ENCODE peak calls at places on chromosomes 7 and 10, in five cellular contexts. X is endodermal cell; Q is A673; C is CD4-positive, alpha-beta memory T cell; G is HL-60. W is an unnamed sample.

GRCh38 chr10:35497909-35498308 is 107.2 kb upstream of the GJD4 start:
- DNase-seq in Q (no peak), C (no peak), X (no peak), G (no peak), W (no peak)

GRCh38 chr7:5382281-5383041 is 41.2 kb downstream of the TNRC18 start:
- DNase-seq in Q (peak; percentile 92), G (no peak), C (no peak), X (peak; percentile 87), W (peak; percentile 91)

GRCh38 chr7:90563286-90563685 is 32.8 kb upstream of the CDK14 start:
- DNase-seq in X (no peak), G (no peak), C (no peak), Q (no peak), W (no peak)

GRCh38 chr10:118818621-118819221 is 64.0 kb upstream of the CACUL1 start:
- DNase-seq in G (no peak), X (no peak), C (no peak), Q (no peak), W (no peak)

GRCh38 chr7:149310990-149311573 is 49.1 kb downstream of the ZNF783 start:
- DNase-seq in Q (no peak), G (no peak), X (no peak), C (no peak), W (no peak)

GRCh38 chr10:34769941-34770340 is 45.2 kb downstream of the PARD3 start:
- DNase-seq in C (no peak), X (no peak), G (no peak), Q (no peak), W (no peak)

GRCh38 chr7:107029764-107030286 is 14.7 kb upstream of the PRKAR2B start:
- DNase-seq in X (no peak), Q (no peak), C (no peak), G (no peak), W (no peak)

GRCh38 chr7:29045258-29046095 is 87.3 kb upstream of the TRIL start:
- DNase-seq in C (no peak), G (no peak), X (no peak), Q (no peak), W (no peak)

GRCh38 chr10:95542330-95542729 is 18.8 kb downstream of the SORBS1 start:
- DNase-seq in Q (no peak), X (no peak), G (no peak), C (no peak), W (no peak)

GRCh38 chr7:151695856-151696555 is 176.3 kb upstream of the RHEB start:
- DNase-seq in Q (no peak), G (no peak), X (no peak), C (no peak), W (peak; percentile 20)

GRCh38 chr10:132404169-132404880 is 7.3 kb downstream of the PWWP2B start:
- DNase-seq in G (no peak), Q (no peak), X (peak; percentile 51), C (no peak), W (no peak)

GRCh38 chr7:123846217-123846891 is 1.4 kb downstream of the HYAL4 start:
- DNase-seq in C (no peak), G (no peak), Q (peak; percentile 15), X (peak; percentile 70), W (no peak)

GRCh38 chr10:102398172-102399020 is 2.9 kb downstream of the NFKB2 start:
- DNase-seq in G (no peak), C (no peak), X (no peak), Q (no peak), W (no peak)

GRCh38 chr10:102400598-102401321 is 5.3 kb downstream of the NFKB2 start:
- DNase-seq in G (no peak), Q (no peak), C (no peak), X (no peak), W (no peak)

GRCh38 chr10:102399217-102400021 is 3.9 kb downstream of the NFKB2 start:
- DNase-seq in G (peak; percentile 87), C (peak; percentile 87), X (peak; percentile 95), Q (peak; percentile 89), W (peak; percentile 94)

GRCh38 chr10:102401322-102401614 is 5.8 kb downstream of the NFKB2 start:
- DNase-seq in Q (no peak), X (no peak), G (no peak), C (no peak), W (no peak)

GRCh38 chr10:102400061-102400460 is 4.6 kb downstream of the NFKB2 start:
- DNase-seq in X (no peak), C (no peak), G (no peak), Q (no peak), W (no peak)
- H3K4me3 ChIP-seq in X (no peak overlapping the region), C (no peak overlapping the region), G (no peak overlapping the region), Q (peak overlapping the region; percentile 65), W (no peak overlapping the region)

GRCh38 chr10:116408716-116409115 is 18.9 kb upstream of the PNLIPRP3 start:
- DNase-seq in X (no peak), G (no peak), C (no peak), Q (no peak), W (peak; percentile 6)
- H3K27me3 ChIP-seq in X (peaks cover 14% of the 10 kb centered on the region), G (no peaks in the 10 kb centered on the region), C (no peaks in the 10 kb centered on the region), Q (peaks cover 79% of the 10 kb centered on the region), W (no peaks in the 10 kb centered on the region)

GRCh38 chr10:74825033-74825370 is 1.4 kb upstream of the KAT6B start:
- DNase-seq in G (peak; percentile 48), Q (peak; percentile 31), C (no peak), X (no peak), W (peak; percentile 67)

GRCh38 chr10:74824184-74825032 is 2.0 kb upstream of the KAT6B start:
- DNase-seq in X (peak; percentile 64), Q (no peak), G (no peak), C (peak; percentile 32), W (peak; percentile 34)

GRCh38 chr10:74822101-74822500 is 4.3 kb upstream of the KAT6B start:
- DNase-seq in G (peak; percentile 5), X (no peak), Q (no peak), C (no peak), W (no peak)

GRCh38 chr10:74822583-74823089 is 3.8 kb upstream of the KAT6B start:
- DNase-seq in Q (no peak), C (no peak), G (peak; percentile 10), X (no peak), W (no peak)

GRCh38 chr10:74823791-74824183 is 2.6 kb upstream of the KAT6B start:
- DNase-seq in Q (no peak), X (no peak), G (no peak), C (no peak), W (no peak)
- H3K4me3 ChIP-seq in Q (no peak overlapping the region), X (peak overlapping the region; percentile 82), G (no peak overlapping the region), C (no peak overlapping the region), W (peak overlapping the region; percentile 81)

GRCh38 chr10:112232670-112233069 is 49.1 kb upstream of the GPAM start:
- DNase-seq in Q (no peak), G (no peak), X (no peak), C (no peak), W (no peak)
- H3K27me3 ChIP-seq in Q (no peaks in the 10 kb centered on the region), G (peaks cover 19% of the 10 kb centered on the region), X (no peaks in the 10 kb centered on the region), C (no peaks in the 10 kb centered on the region), W (no peaks in the 10 kb centered on the region)

GRCh38 chr7:27139335-27140107 is 4.0 kb downstream of the HOXA5 start:
- DNase-seq in C (no peak), G (no peak), Q (no peak), X (peak; percentile 73), W (peak; percentile 70)

GRCh38 chr7:27141138-27141537 is 2.3 kb downstream of the HOXA5 start:
- DNase-seq in Q (no peak), C (no peak), X (no peak), G (no peak), W (no peak)

GRCh38 chr7:27137603-27138410 is 5.7 kb downstream of the HOXA5 start:
- DNase-seq in X (no peak), Q (no peak), C (no peak), G (no peak), W (no peak)

GRCh38 chr7:27140108-27140842 is 3.2 kb downstream of the HOXA5 start:
- DNase-seq in Q (no peak), C (no peak), X (no peak), G (no peak), W (no peak)

DNA sequence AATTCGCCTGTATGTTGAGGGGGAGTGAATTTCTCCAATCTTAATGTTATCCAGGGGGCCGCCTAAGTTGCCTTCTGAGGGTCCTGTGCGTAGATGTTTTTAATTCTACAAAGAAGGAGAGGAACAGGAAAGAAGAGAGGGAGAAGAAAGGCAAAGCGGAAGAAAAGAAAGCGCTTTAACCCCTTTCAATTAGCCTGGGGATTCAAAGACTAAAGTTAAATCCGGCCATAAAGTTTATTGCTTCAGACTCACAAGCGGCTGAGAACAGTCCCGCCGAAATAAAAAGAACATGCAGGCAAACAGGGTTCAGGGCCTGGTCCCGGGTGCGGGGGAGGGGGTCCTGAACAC is 4.5 kb downstream of the HOXA5 start:
- DNase-seq in X (no peak), C (no peak), G (no peak), Q (no peak), W (no peak)
- H3K4me3 ChIP-seq in X (no peak overlapping the region), C (no peak overlapping the region), G (no peak overlapping the region), Q (no peak overlapping the region), W (no peak overlapping the region)

GRCh38 chr10:49759787-49760551 is 2.2 kb downstream of the OGDHL start:
- DNase-seq in Q (no peak), G (no peak), C (no peak), X (peak; percentile 47), W (no peak)

GRCh38 chr10:49761789-49762565 is at the start of gene OGDHL:
- DNase-seq in G (peak; percentile 40), Q (peak; percentile 77), X (peak; percentile 93), C (peak; percentile 9), W (peak; percentile 94)

GRCh38 chr10:49762566-49762877 is 399 bp upstream of the OGDHL start:
- DNase-seq in Q (no peak), X (no peak), G (no peak), C (no peak), W (no peak)

GRCh38 chr10:49761201-49761788 is 828 bp downstream of the OGDHL start:
- DNase-seq in X (peak; percentile 64), C (no peak), Q (no peak), G (no peak), W (peak; percentile 22)

DNA sequence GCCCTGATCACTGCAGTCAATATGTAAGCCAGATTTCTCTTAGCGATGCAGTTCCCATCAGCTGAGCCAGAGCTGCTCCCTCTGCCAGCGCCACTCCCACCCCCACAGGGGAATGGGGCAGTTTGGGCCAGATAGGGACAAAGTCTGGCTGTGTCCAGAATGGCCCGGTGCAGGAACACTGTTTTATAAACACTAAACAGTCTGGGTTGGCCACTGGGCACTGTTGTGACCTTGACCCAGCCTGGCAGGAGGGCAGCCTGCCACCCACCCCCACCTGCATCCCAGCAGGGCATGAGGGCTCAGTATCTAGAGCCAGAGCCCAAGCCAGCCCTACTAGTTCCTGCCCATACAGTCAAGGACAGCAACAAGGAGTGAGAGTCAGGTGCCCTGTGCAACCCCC is 1.3 kb downstream of the OGDHL start:
- DNase-seq in C (no peak), Q (no peak), X (peak; percentile 46), G (no peak), W (no peak)
- H3K27me3 ChIP-seq in C (no peaks in the 10 kb centered on the region), Q (peaks cover 10% of the 10 kb centered on the region), X (no peaks in the 10 kb centered on the region), G (peaks cover 10% of the 10 kb centered on the region), W (peaks cover 40% of the 10 kb centered on the region)

GRCh38 chr10:23693895-23694294 is 255.0 kb downstream of the OTUD1 start:
- DNase-seq in C (no peak), X (peak; percentile 78), Q (peak; percentile 48), G (no peak), W (peak; percentile 48)
- H3K4me3 ChIP-seq in C (no peak overlapping the region), X (peak overlapping the region; percentile 77), Q (peak overlapping the region; percentile 70), G (no peak overlapping the region), W (peak overlapping the region; percentile 69)

W was measured in neural progenitor cell.